ENCODE peak calls at places on chromosome 15, in five cellular contexts. One of them, this sample, is unnamed.

GRCh38 chr15:77144028-77144427 is 73.1 kb upstream of the TSPAN3 start:
- DNase-seq in fibroblast of lung: peak; percentile 46
- DNase-seq in breast epithelium: no peak
- DNase-seq in brain microvascular endothelial cell: peak; percentile 64
- DNase-seq in fibroblast of mammary gland: peak; percentile 49
- DNase-seq in this sample: peak; percentile 78

GRCh38 chr15:58440181-58440910 is 8.6 kb downstream of the LIPC start:
- DNase-seq in fibroblast of lung: no peak
- DNase-seq in breast epithelium: no peak
- DNase-seq in brain microvascular endothelial cell: peak; percentile 45
- DNase-seq in fibroblast of mammary gland: peak; percentile 80
- DNase-seq in this sample: no peak

GRCh38 chr15:48470096-48470495 is 138.9 kb downstream of the DUT start:
- DNase-seq in fibroblast of lung: no peak
- DNase-seq in breast epithelium: no peak
- DNase-seq in brain microvascular endothelial cell: no peak
- DNase-seq in fibroblast of mammary gland: no peak
- DNase-seq in this sample: peak; percentile 75

GRCh38 chr15:83940136-83940535 is 286.2 kb downstream of the ADAMTSL3 start:
- DNase-seq in fibroblast of lung: no peak
- DNase-seq in breast epithelium: no peak
- DNase-seq in brain microvascular endothelial cell: no peak
- DNase-seq in fibroblast of mammary gland: no peak
- DNase-seq in this sample: no peak

GRCh38 chr15:65032823-65033537 is 3.5 kb upstream of the MTFMT start:
- DNase-seq in fibroblast of lung: peak; percentile 71
- DNase-seq in breast epithelium: no peak
- DNase-seq in brain microvascular endothelial cell: peak; percentile 47
- DNase-seq in fibroblast of mammary gland: peak; percentile 68
- DNase-seq in this sample: peak; percentile 69

GRCh38 chr15:96366526-96366877 is 36.0 kb downstream of the NR2F2 start:
- DNase-seq in fibroblast of lung: no peak
- DNase-seq in breast epithelium: no peak
- DNase-seq in brain microvascular endothelial cell: no peak
- DNase-seq in fibroblast of mammary gland: no peak
- DNase-seq in this sample: no peak

GRCh38 chr15:66163553-66163952 is 90.0 kb downstream of the MEGF11 start:
- DNase-seq in fibroblast of lung: no peak
- DNase-seq in breast epithelium: no peak
- DNase-seq in brain microvascular endothelial cell: no peak
- DNase-seq in fibroblast of mammary gland: no peak
- DNase-seq in this sample: no peak

GRCh38 chr15:43769584-43770228 is 7.1 kb downstream of the ELL3 start:
- DNase-seq in fibroblast of lung: peak; percentile 73
- DNase-seq in breast epithelium: no peak
- DNase-seq in brain microvascular endothelial cell: peak; percentile 74
- DNase-seq in fibroblast of mammary gland: peak; percentile 68
- DNase-seq in this sample: peak; percentile 82

GRCh38 chr15:66555685-66556084 is 10.1 kb downstream of the LCTL start:
- DNase-seq in fibroblast of lung: no peak
- DNase-seq in breast epithelium: no peak
- DNase-seq in brain microvascular endothelial cell: no peak
- DNase-seq in fibroblast of mammary gland: no peak
- DNase-seq in this sample: no peak

GRCh38 chr15:48358681-48359152 is 27.5 kb downstream of the DUT start:
- DNase-seq in fibroblast of lung: peak; percentile 39
- DNase-seq in breast epithelium: no peak
- DNase-seq in brain microvascular endothelial cell: no peak
- DNase-seq in fibroblast of mammary gland: peak; percentile 85
- DNase-seq in this sample: peak; percentile 62

GRCh38 chr15:49423021-49423420 is at the start of gene FGF7:
- DNase-seq in fibroblast of lung: peak; percentile 93
- DNase-seq in breast epithelium: no peak
- DNase-seq in brain microvascular endothelial cell: no peak
- DNase-seq in fibroblast of mammary gland: peak; percentile 91
- DNase-seq in this sample: peak; percentile 64

GRCh38 chr15:47991376-47991775 is 129.4 kb upstream of the SLC24A5 start:
- DNase-seq in fibroblast of lung: peak; percentile 50
- DNase-seq in breast epithelium: no peak
- DNase-seq in brain microvascular endothelial cell: peak; percentile 39
- DNase-seq in fibroblast of mammary gland: peak; percentile 48
- DNase-seq in this sample: peak; percentile 20

GRCh38 chr15:63595066-63595465 is 2.1 kb upstream of the FBXL22 start:
- DNase-seq in fibroblast of lung: no peak
- DNase-seq in breast epithelium: no peak
- DNase-seq in brain microvascular endothelial cell: no peak
- DNase-seq in fibroblast of mammary gland: no peak
- DNase-seq in this sample: no peak

GRCh38 chr15:101070502-101071273 is 151.5 kb downstream of the LRRK1 start:
- DNase-seq in fibroblast of lung: peak; percentile 85
- DNase-seq in breast epithelium: no peak
- DNase-seq in brain microvascular endothelial cell: peak; percentile 51
- DNase-seq in fibroblast of mammary gland: peak; percentile 91
- DNase-seq in this sample: peak; percentile 83

GRCh38 chr15:64022571-64022970 is 23.7 kb downstream of the DAPK2 start:
- DNase-seq in fibroblast of lung: no peak
- DNase-seq in breast epithelium: no peak
- DNase-seq in brain microvascular endothelial cell: no peak
- DNase-seq in fibroblast of mammary gland: no peak
- DNase-seq in this sample: no peak

GRCh38 chr15:72323752-72324151 is 3.8 kb upstream of the CELF6 start:
- DNase-seq in fibroblast of lung: no peak
- DNase-seq in breast epithelium: no peak
- DNase-seq in brain microvascular endothelial cell: no peak
- DNase-seq in fibroblast of mammary gland: no peak
- DNase-seq in this sample: no peak

GRCh38 chr15:92605225-92605944 is 50.2 kb downstream of the FAM174B start:
- DNase-seq in fibroblast of lung: no peak
- DNase-seq in breast epithelium: peak; percentile 41
- DNase-seq in brain microvascular endothelial cell: no peak
- DNase-seq in fibroblast of mammary gland: no peak
- DNase-seq in this sample: no peak

GRCh38 chr15:27579738-27580137 is 519.4 kb downstream of the OCA2 start:
- DNase-seq in fibroblast of lung: no peak
- DNase-seq in breast epithelium: no peak
- DNase-seq in brain microvascular endothelial cell: no peak
- DNase-seq in fibroblast of mammary gland: no peak
- DNase-seq in this sample: no peak

GRCh38 chr15:47673343-47673761 is 44.0 kb upstream of the SEMA6D start:
- DNase-seq in fibroblast of lung: peak; percentile 11
- DNase-seq in breast epithelium: no peak
- DNase-seq in brain microvascular endothelial cell: no peak
- DNase-seq in fibroblast of mammary gland: no peak
- DNase-seq in this sample: peak; percentile 10

GRCh38 chr15:77031376-77032050 is 36.6 kb downstream of the PSTPIP1 start:
- DNase-seq in fibroblast of lung: no peak
- DNase-seq in breast epithelium: peak; percentile 28
- DNase-seq in brain microvascular endothelial cell: no peak
- DNase-seq in fibroblast of mammary gland: no peak
- DNase-seq in this sample: peak; percentile 58

GRCh38 chr15:39154136-39154770 is 426.6 kb upstream of the THBS1 start:
- DNase-seq in fibroblast of lung: no peak
- DNase-seq in breast epithelium: no peak
- DNase-seq in brain microvascular endothelial cell: no peak
- DNase-seq in fibroblast of mammary gland: no peak
- DNase-seq in this sample: no peak

GRCh38 chr15:79682851-79683288 is 213.9 kb downstream of the MTHFS start:
- DNase-seq in fibroblast of lung: peak; percentile 44
- DNase-seq in breast epithelium: no peak
- DNase-seq in brain microvascular endothelial cell: peak; percentile 37
- DNase-seq in fibroblast of mammary gland: peak; percentile 54
- DNase-seq in this sample: peak; percentile 63

GRCh38 chr15:36757189-36757814 is 177.9 kb downstream of the CDIN1 start:
- DNase-seq in fibroblast of lung: peak; percentile 22
- DNase-seq in breast epithelium: no peak
- DNase-seq in brain microvascular endothelial cell: peak; percentile 42
- DNase-seq in fibroblast of mammary gland: peak; percentile 50
- DNase-seq in this sample: peak; percentile 51

GRCh38 chr15:73859236-73859635 is 14.1 kb upstream of the TBC1D21 start:
- DNase-seq in fibroblast of lung: no peak
- DNase-seq in breast epithelium: no peak
- DNase-seq in brain microvascular endothelial cell: no peak
- DNase-seq in fibroblast of mammary gland: no peak
- DNase-seq in this sample: no peak

GRCh38 chr15:38670142-38671002 is 105.8 kb upstream of the RASGRP1 start:
- DNase-seq in fibroblast of lung: no peak
- DNase-seq in breast epithelium: no peak
- DNase-seq in brain microvascular endothelial cell: no peak
- DNase-seq in fibroblast of mammary gland: no peak
- DNase-seq in this sample: no peak

GRCh38 chr15:34621675-34622074 is 38.2 kb upstream of the GOLGA8B start:
- DNase-seq in fibroblast of lung: peak; percentile 56
- DNase-seq in breast epithelium: no peak
- DNase-seq in brain microvascular endothelial cell: no peak
- DNase-seq in fibroblast of mammary gland: peak; percentile 48
- DNase-seq in this sample: peak; percentile 62
- TF ChIP-seq CTCF in fibroblast of lung: peak; percentile 43
- TF ChIP-seq CTCF in breast epithelium: no peak
- TF ChIP-seq CTCF in brain microvascular endothelial cell: peak; percentile 50
- TF ChIP-seq CTCF in fibroblast of mammary gland: peak; percentile 39
- TF ChIP-seq CTCF in this sample: peak; percentile 50

GRCh38 chr15:81747026-81747425 is 298.8 kb downstream of the MEX3B start:
- DNase-seq in fibroblast of lung: no peak
- DNase-seq in breast epithelium: no peak
- DNase-seq in brain microvascular endothelial cell: no peak
- DNase-seq in fibroblast of mammary gland: no peak
- DNase-seq in this sample: no peak

GRCh38 chr15:81751321-81751720 is 294.5 kb downstream of the MEX3B start:
- DNase-seq in fibroblast of lung: no peak
- DNase-seq in breast epithelium: no peak
- DNase-seq in brain microvascular endothelial cell: no peak
- DNase-seq in fibroblast of mammary gland: no peak
- DNase-seq in this sample: no peak

GRCh38 chr15:81744364-81744763 is 301.5 kb downstream of the MEX3B start:
- DNase-seq in fibroblast of lung: no peak
- DNase-seq in breast epithelium: no peak
- DNase-seq in brain microvascular endothelial cell: no peak
- DNase-seq in fibroblast of mammary gland: no peak
- DNase-seq in this sample: no peak

GRCh38 chr15:81749667-81750360 is 296.0 kb downstream of the MEX3B start:
- DNase-seq in fibroblast of lung: no peak
- DNase-seq in breast epithelium: no peak
- DNase-seq in brain microvascular endothelial cell: no peak
- DNase-seq in fibroblast of mammary gland: no peak
- DNase-seq in this sample: no peak

DNA sequence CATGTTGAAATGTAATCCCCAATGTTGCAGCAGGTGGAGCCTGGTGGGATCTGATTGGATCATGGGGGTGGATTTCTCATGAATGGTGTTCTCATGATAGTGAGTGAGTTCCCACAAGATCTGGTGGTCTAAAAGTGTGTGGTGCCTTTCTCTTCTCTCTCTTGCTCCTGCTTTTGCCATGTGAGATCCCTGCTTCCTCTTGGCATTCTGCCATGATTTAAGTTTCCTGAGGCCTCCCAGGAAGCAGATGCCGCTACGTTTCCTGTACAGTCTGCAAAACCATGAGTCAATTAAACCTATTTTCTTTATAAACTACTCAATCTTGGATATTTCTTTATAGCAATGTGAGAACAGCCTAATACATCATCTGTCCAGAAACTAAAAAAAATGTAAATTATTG is 298.3 kb downstream of the MEX3B start:
- DNase-seq in fibroblast of lung: no peak
- DNase-seq in breast epithelium: no peak
- DNase-seq in brain microvascular endothelial cell: no peak
- DNase-seq in fibroblast of mammary gland: no peak
- DNase-seq in this sample: no peak
- H3K4me3 ChIP-seq in fibroblast of lung: no peak overlapping the region
- H3K4me3 ChIP-seq in breast epithelium: no peak overlapping the region
- H3K4me3 ChIP-seq in brain microvascular endothelial cell: no peak overlapping the region
- H3K4me3 ChIP-seq in fibroblast of mammary gland: no peak overlapping the region
- H3K4me3 ChIP-seq in this sample: no peak overlapping the region

GRCh38 chr15:52218816-52219215 is 27.6 kb upstream of the GNB5 start:
- DNase-seq in fibroblast of lung: no peak
- DNase-seq in breast epithelium: no peak
- DNase-seq in brain microvascular endothelial cell: no peak
- DNase-seq in fibroblast of mammary gland: no peak
- DNase-seq in this sample: no peak

GRCh38 chr15:52220251-52220650 is 29.1 kb upstream of the GNB5 start:
- DNase-seq in fibroblast of lung: no peak
- DNase-seq in breast epithelium: no peak
- DNase-seq in brain microvascular endothelial cell: no peak
- DNase-seq in fibroblast of mammary gland: no peak
- DNase-seq in this sample: no peak

GRCh38 chr15:52220896-52221660 is 29.9 kb upstream of the GNB5 start:
- DNase-seq in fibroblast of lung: no peak
- DNase-seq in breast epithelium: no peak
- DNase-seq in brain microvascular endothelial cell: no peak
- DNase-seq in fibroblast of mammary gland: no peak
- DNase-seq in this sample: no peak

GRCh38 chr15:52214553-52214952 is 23.4 kb upstream of the GNB5 start:
- DNase-seq in fibroblast of lung: no peak
- DNase-seq in breast epithelium: no peak
- DNase-seq in brain microvascular endothelial cell: no peak
- DNase-seq in fibroblast of mammary gland: no peak
- DNase-seq in this sample: no peak

DNA sequence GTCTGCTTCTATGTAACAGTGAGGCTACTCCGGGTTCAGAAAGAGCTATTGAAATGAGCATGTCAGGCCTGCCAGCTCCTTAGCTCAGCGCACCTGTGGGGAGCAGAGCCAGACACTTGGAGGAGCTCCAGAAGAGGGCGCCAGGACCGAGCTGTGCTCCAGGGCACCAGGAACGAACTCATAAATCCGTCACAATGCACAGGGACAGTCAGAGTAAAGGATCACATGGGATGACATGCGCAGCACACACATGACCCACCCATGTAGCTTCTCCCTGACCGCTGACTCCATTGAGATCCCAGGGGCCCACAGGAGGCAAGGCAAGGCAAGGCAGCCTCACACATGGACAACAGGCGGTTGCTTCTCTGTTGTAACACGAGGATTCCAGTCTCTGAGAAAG is 26.0 kb upstream of the GNB5 start:
- DNase-seq in fibroblast of lung: no peak
- DNase-seq in breast epithelium: no peak
- DNase-seq in brain microvascular endothelial cell: no peak
- DNase-seq in fibroblast of mammary gland: no peak
- DNase-seq in this sample: no peak
- TF ChIP-seq CTCF in fibroblast of lung: no peak
- TF ChIP-seq CTCF in breast epithelium: no peak
- TF ChIP-seq CTCF in brain microvascular endothelial cell: peak; percentile 33
- TF ChIP-seq CTCF in fibroblast of mammary gland: no peak
- TF ChIP-seq CTCF in this sample: no peak

DNA sequence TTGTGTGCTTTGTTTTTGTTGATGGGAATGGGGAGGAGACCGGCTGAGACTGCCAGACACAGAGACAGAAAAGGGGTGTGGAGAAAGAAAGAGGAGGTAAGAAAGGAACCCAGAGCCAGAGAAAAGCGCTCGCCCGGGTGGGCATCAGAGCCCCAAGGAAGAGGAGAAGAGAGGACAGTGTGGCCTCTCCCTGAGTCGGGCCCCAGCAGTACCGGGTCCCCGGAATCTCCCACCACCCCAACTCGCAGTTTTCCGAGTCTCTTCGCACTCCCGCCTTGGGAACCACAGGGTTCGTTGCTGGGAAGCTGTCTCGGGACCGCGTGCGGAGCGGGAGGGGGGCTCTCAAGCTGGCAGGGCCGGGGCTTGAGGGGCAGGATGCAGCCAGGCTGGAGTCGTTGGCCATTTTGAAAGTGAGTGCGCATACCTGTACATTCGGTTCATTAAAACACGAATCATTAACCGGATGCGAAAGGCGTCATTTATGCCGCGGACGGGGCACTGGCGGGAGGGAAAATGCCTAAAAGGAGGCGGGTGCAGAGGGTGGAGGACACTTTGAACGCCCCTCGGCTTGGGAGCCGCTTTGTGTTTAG is 3.2 kb downstream of the SKOR1 start:
- DNase-seq in fibroblast of lung: no peak
- DNase-seq in breast epithelium: no peak
- DNase-seq in brain microvascular endothelial cell: no peak
- DNase-seq in fibroblast of mammary gland: no peak
- DNase-seq in this sample: no peak
- H3K4me3 ChIP-seq in fibroblast of lung: no peak overlapping the region
- H3K4me3 ChIP-seq in breast epithelium: peak overlapping the region; percentile 50
- H3K4me3 ChIP-seq in brain microvascular endothelial cell: no peak overlapping the region
- H3K4me3 ChIP-seq in fibroblast of mammary gland: no peak overlapping the region
- H3K4me3 ChIP-seq in this sample: no peak overlapping the region